ENCODE peak calls at places on chromosomes 13 and 19, in six cellular contexts. One of them, this sample, is unnamed.
A peak's percentile ranks its signal among the peaks of the same experiment; 100 is the strongest.

GRCh38 chr13:74325106-74325505 is 190.9 kb upstream of the KLF12 start:
- DNase-seq in HepG2: peak; percentile 53
- DNase-seq in GM12878: no peak
- DNase-seq in H1: no peak
- DNase-seq in K562: no peak
- DNase-seq in GM12891: no peak
- DNase-seq in this sample: no peak

GRCh38 chr13:109012115-109012514 is 382.7 kb downstream of the MYO16 start:
- DNase-seq in H1: no peak
- DNase-seq in GM12891: no peak
- DNase-seq in GM12878: no peak
- DNase-seq in HepG2: no peak
- DNase-seq in K562: no peak
- DNase-seq in this sample: no peak

GRCh38 chr19:1182727-1183126 is 8.7 kb upstream of the SBNO2 start:
- DNase-seq in H1: no peak
- DNase-seq in K562: no peak
- DNase-seq in GM12878: no peak
- DNase-seq in GM12891: no peak
- DNase-seq in HepG2: no peak
- DNase-seq in this sample: no peak

GRCh38 chr13:24265453-24265852 is 43.9 kb upstream of the C1QTNF9 start:
- DNase-seq in GM12891: no peak
- DNase-seq in HepG2: no peak
- DNase-seq in H1: no peak
- DNase-seq in GM12878: no peak
- DNase-seq in K562: no peak
- DNase-seq in this sample: no peak

GRCh38 chr19:35462476-35462953 is 14.5 kb downstream of the FFAR2 start:
- DNase-seq in K562: no peak
- DNase-seq in HepG2: no peak
- DNase-seq in GM12891: peak; percentile 53
- DNase-seq in GM12878: peak; percentile 96
- DNase-seq in H1: no peak
- DNase-seq in this sample: no peak

GRCh38 chr19:33473644-33474305 is 47.8 kb downstream of the PEPD start:
- DNase-seq in H1: no peak
- DNase-seq in K562: no peak
- DNase-seq in GM12891: no peak
- DNase-seq in HepG2: no peak
- DNase-seq in GM12878: no peak
- DNase-seq in this sample: no peak

GRCh38 chr13:66222127-66222526 is 1008.0 kb downstream of the PCDH9 start:
- DNase-seq in GM12891: no peak
- DNase-seq in GM12878: no peak
- DNase-seq in K562: no peak
- DNase-seq in H1: no peak
- DNase-seq in HepG2: no peak
- DNase-seq in this sample: no peak

GRCh38 chr19:4803736-4804695 is 12.5 kb downstream of the FEM1A start:
- DNase-seq in K562: peak; percentile 85
- DNase-seq in GM12891: peak; percentile 66
- DNase-seq in GM12878: no peak
- DNase-seq in H1: peak; percentile 95
- DNase-seq in HepG2: peak; percentile 66
- DNase-seq in this sample: peak; percentile 60

GRCh38 chr19:1206733-1207301 is 1.2 kb downstream of the STK11 start:
- DNase-seq in H1: no peak
- DNase-seq in GM12891: peak; percentile 41
- DNase-seq in K562: no peak
- DNase-seq in HepG2: no peak
- DNase-seq in GM12878: no peak
- DNase-seq in this sample: no peak

GRCh38 chr13:83496501-83496900 is 385.8 kb downstream of the SLITRK1 start:
- DNase-seq in H1: no peak
- DNase-seq in K562: no peak
- DNase-seq in HepG2: no peak
- DNase-seq in GM12891: no peak
- DNase-seq in GM12878: no peak
- DNase-seq in this sample: no peak

GRCh38 chr13:32426191-32426980 is 1.5 kb downstream of the N4BP2L1 start:
- DNase-seq in HepG2: no peak
- DNase-seq in K562: no peak
- DNase-seq in GM12891: no peak
- DNase-seq in H1: no peak
- DNase-seq in GM12878: peak; percentile 73
- DNase-seq in this sample: no peak

GRCh38 chr13:111622051-111622531 is 301.6 kb downstream of the TEX29 start:
- DNase-seq in H1: no peak
- DNase-seq in HepG2: no peak
- DNase-seq in K562: no peak
- DNase-seq in GM12878: no peak
- DNase-seq in GM12891: no peak
- DNase-seq in this sample: no peak

GRCh38 chr19:50793558-50794065 is 3.4 kb downstream of the ACP4 start:
- DNase-seq in K562: no peak
- DNase-seq in H1: peak; percentile 53
- DNase-seq in GM12878: no peak
- DNase-seq in HepG2: no peak
- DNase-seq in GM12891: no peak
- DNase-seq in this sample: no peak

GRCh38 chr19:42111384-42111783 is 20.9 kb downstream of the POU2F2 start:
- DNase-seq in GM12891: no peak
- DNase-seq in K562: no peak
- DNase-seq in H1: no peak
- DNase-seq in GM12878: no peak
- DNase-seq in HepG2: no peak
- DNase-seq in this sample: no peak

GRCh38 chr13:33659894-33660293 is 158.1 kb upstream of the RFC3 start:
- DNase-seq in K562: no peak
- DNase-seq in GM12878: no peak
- DNase-seq in HepG2: no peak
- DNase-seq in GM12891: no peak
- DNase-seq in H1: no peak
- DNase-seq in this sample: no peak

GRCh38 chr13:59413121-59413520 is 750.6 kb downstream of the DIAPH3 start:
- DNase-seq in GM12878: peak; percentile 9
- DNase-seq in K562: no peak
- DNase-seq in H1: no peak
- DNase-seq in GM12891: no peak
- DNase-seq in HepG2: no peak
- DNase-seq in this sample: no peak

GRCh38 chr19:4534836-4535658 is at the start of gene PLIN5:
- DNase-seq in GM12878: peak; percentile 3
- DNase-seq in GM12891: peak; percentile 64
- DNase-seq in H1: peak; percentile 99
- DNase-seq in HepG2: peak; percentile 80
- DNase-seq in K562: peak; percentile 100
- DNase-seq in this sample: peak; percentile 77

GRCh38 chr19:18464646-18465045 is 26.7 kb upstream of the ISYNA1 start:
- DNase-seq in K562: no peak
- DNase-seq in H1: no peak
- DNase-seq in GM12891: no peak
- DNase-seq in HepG2: peak; percentile 80
- DNase-seq in GM12878: no peak
- DNase-seq in this sample: no peak

GRCh38 chr19:55387736-55388497 is 2.2 kb downstream of the RPL28 start:
- DNase-seq in H1: no peak
- DNase-seq in GM12891: no peak
- DNase-seq in K562: no peak
- DNase-seq in GM12878: no peak
- DNase-seq in HepG2: no peak
- DNase-seq in this sample: no peak
- TF ChIP-seq POLR2AphosphoS5 in H1: no peak
- TF ChIP-seq POLR2AphosphoS5 in GM12891: no peak
- TF ChIP-seq POLR2AphosphoS5 in K562: peak; percentile 1
- TF ChIP-seq POLR2AphosphoS5 in GM12878: no peak
- TF ChIP-seq POLR2AphosphoS5 in HepG2: no peak
- TF ChIP-seq POLR2AphosphoS5 in this sample: no peak

GRCh38 chr13:42218576-42218975 is 53.4 kb upstream of the AKAP11 start:
- DNase-seq in HepG2: no peak
- DNase-seq in K562: no peak
- DNase-seq in H1: no peak
- DNase-seq in GM12891: no peak
- DNase-seq in GM12878: no peak
- DNase-seq in this sample: no peak
- TF ChIP-seq TAF1 in HepG2: no peak
- TF ChIP-seq TAF1 in K562: no peak
- TF ChIP-seq TAF1 in H1: no peak
- TF ChIP-seq TAF1 in GM12891: no peak
- TF ChIP-seq TAF1 in GM12878: no peak
- TF ChIP-seq TAF1 in this sample: no peak

GRCh38 chr13:29922896-29923295 is 72.5 kb upstream of the UBL3 start:
- DNase-seq in GM12891: no peak
- DNase-seq in K562: no peak
- DNase-seq in HepG2: no peak
- DNase-seq in GM12878: no peak
- DNase-seq in H1: no peak
- DNase-seq in this sample: no peak
- TF ChIP-seq POLR2A in GM12891: no peak
- TF ChIP-seq POLR2A in K562: no peak
- TF ChIP-seq POLR2A in HepG2: no peak
- TF ChIP-seq POLR2A in GM12878: no peak
- TF ChIP-seq POLR2A in H1: no peak
- TF ChIP-seq POLR2A in this sample: no peak

DNA sequence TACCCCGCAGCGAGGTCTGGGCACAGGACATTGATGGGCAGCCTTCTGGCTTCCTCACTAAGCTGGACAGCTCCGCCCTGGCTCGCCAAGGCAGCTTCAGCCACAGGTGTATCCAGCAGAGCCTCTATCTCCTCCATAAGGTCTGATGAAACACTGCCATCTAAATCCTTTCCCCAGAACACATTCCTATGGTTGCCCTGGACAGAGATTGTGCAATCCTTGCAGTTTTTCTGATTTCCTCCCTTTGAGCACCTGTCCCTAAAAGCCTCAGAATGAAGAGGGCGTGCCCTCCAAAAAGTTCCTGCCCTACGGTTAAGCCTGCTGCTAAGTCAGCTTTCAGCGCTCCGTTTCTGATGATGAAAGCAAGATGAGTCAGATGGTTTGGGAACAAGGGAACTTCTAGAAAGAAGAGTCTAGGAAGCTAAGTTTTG is 21.0 kb downstream of the CLEC4M start:
- DNase-seq in HepG2: peak; percentile 17
- DNase-seq in H1: no peak
- DNase-seq in GM12878: no peak
- DNase-seq in GM12891: no peak
- DNase-seq in K562: no peak
- DNase-seq in this sample: no peak
- TF ChIP-seq POLR2AphosphoS5 in HepG2: no peak
- TF ChIP-seq POLR2AphosphoS5 in H1: no peak
- TF ChIP-seq POLR2AphosphoS5 in GM12878: no peak
- TF ChIP-seq POLR2AphosphoS5 in GM12891: no peak
- TF ChIP-seq POLR2AphosphoS5 in K562: no peak
- TF ChIP-seq POLR2AphosphoS5 in this sample: no peak

GRCh38 chr13:113098163-113098732 is 7.3 kb upstream of the F7 start:
- DNase-seq in H1: no peak
- DNase-seq in GM12891: no peak
- DNase-seq in GM12878: no peak
- DNase-seq in HepG2: no peak
- DNase-seq in K562: no peak
- DNase-seq in this sample: no peak

GRCh38 chr13:113096052-113096744 is 9.4 kb upstream of the F7 start:
- DNase-seq in GM12878: no peak
- DNase-seq in HepG2: no peak
- DNase-seq in K562: no peak
- DNase-seq in H1: no peak
- DNase-seq in GM12891: no peak
- DNase-seq in this sample: no peak

GRCh38 chr13:113096745-113097305 is 8.8 kb upstream of the F7 start:
- DNase-seq in K562: no peak
- DNase-seq in GM12878: no peak
- DNase-seq in HepG2: no peak
- DNase-seq in GM12891: no peak
- DNase-seq in H1: no peak
- DNase-seq in this sample: no peak

GRCh38 chr13:113099142-113099541 is 6.4 kb upstream of the F7 start:
- DNase-seq in H1: no peak
- DNase-seq in K562: no peak
- DNase-seq in GM12891: no peak
- DNase-seq in GM12878: no peak
- DNase-seq in HepG2: no peak
- DNase-seq in this sample: no peak

GRCh38 chr13:113097651-113098050 is 7.9 kb upstream of the F7 start:
- DNase-seq in K562: no peak
- DNase-seq in GM12891: no peak
- DNase-seq in HepG2: no peak
- DNase-seq in H1: no peak
- DNase-seq in GM12878: no peak
- DNase-seq in this sample: no peak
- TF ChIP-seq TAF1 in K562: no peak
- TF ChIP-seq TAF1 in GM12891: no peak
- TF ChIP-seq TAF1 in HepG2: no peak
- TF ChIP-seq TAF1 in H1: no peak
- TF ChIP-seq TAF1 in GM12878: no peak
- TF ChIP-seq TAF1 in this sample: no peak

GRCh38 chr19:10836478-10837325 is 690 bp upstream of the TMED1 start:
- DNase-seq in GM12878: no peak
- DNase-seq in H1: no peak
- DNase-seq in K562: peak; percentile 82
- DNase-seq in GM12891: peak; percentile 77
- DNase-seq in HepG2: no peak
- DNase-seq in this sample: peak; percentile 78
- TF ChIP-seq POLR2A in GM12878: no peak
- TF ChIP-seq POLR2A in H1: no peak
- TF ChIP-seq POLR2A in K562: no peak
- TF ChIP-seq POLR2A in GM12891: no peak
- TF ChIP-seq POLR2A in HepG2: no peak
- TF ChIP-seq POLR2A in this sample: no peak

GRCh38 chr19:7685546-7686445 is 5.2 kb downstream of the TRAPPC5 start:
- DNase-seq in K562: no peak
- DNase-seq in HepG2: no peak
- DNase-seq in GM12891: no peak
- DNase-seq in H1: no peak
- DNase-seq in GM12878: no peak
- DNase-seq in this sample: no peak
- TF ChIP-seq POLR2AphosphoS5 in K562: no peak
- TF ChIP-seq POLR2AphosphoS5 in HepG2: no peak
- TF ChIP-seq POLR2AphosphoS5 in GM12891: no peak
- TF ChIP-seq POLR2AphosphoS5 in H1: no peak
- TF ChIP-seq POLR2AphosphoS5 in GM12878: no peak
- TF ChIP-seq POLR2AphosphoS5 in this sample: peak; percentile 33

GRCh38 chr19:3084943-3085342 is 9.2 kb upstream of the GNA11 start:
- DNase-seq in HepG2: no peak
- DNase-seq in GM12878: no peak
- DNase-seq in GM12891: no peak
- DNase-seq in H1: no peak
- DNase-seq in K562: no peak
- DNase-seq in this sample: no peak
- TF ChIP-seq TAF1 in HepG2: no peak
- TF ChIP-seq TAF1 in GM12878: no peak
- TF ChIP-seq TAF1 in GM12891: no peak
- TF ChIP-seq TAF1 in H1: no peak
- TF ChIP-seq TAF1 in K562: no peak
- TF ChIP-seq TAF1 in this sample: no peak